ENCODE peak calls at places on chromosome 17, in eight cellular contexts. N, S, A, T, O, U, Y and H are unnamed samples.

GRCh38 chr17:21132428-21132827 is 5.7 kb downstream of the DHRS7B start:
- DNase-seq in T (no peak), U (no peak), O (no peak), Y (no peak), S (no peak), A (no peak), N (no peak), H (no peak)

GRCh38 chr17:28648698-28649097 is 3.7 kb upstream of the BLTP2 start:
- DNase-seq in N (no peak), U (no peak), T (no peak), S (no peak), O (no peak), Y (no peak), A (no peak), H (no peak)

GRCh38 chr17:59623151-59623550 is 3.5 kb downstream of the CLTC start:
- DNase-seq in T (no peak), S (no peak), Y (no peak), A (no peak), U (no peak), O (no peak), N (no peak), H (no peak)

GRCh38 chr17:55492951-55493350 is 18.3 kb downstream of the SMIM36 start:
- DNase-seq in T (no peak), O (no peak), U (no peak), A (no peak), Y (no peak), S (no peak), N (no peak), H (no peak)

GRCh38 chr17:4728124-4728523 is 3.1 kb upstream of the MED11 start:
- DNase-seq in A (no peak), Y (no peak), U (no peak), S (no peak), T (peak; percentile 53), N (no peak), O (peak; percentile 72), H (no peak)

GRCh38 chr17:44473367-44473766 is 29.8 kb downstream of the GPATCH8 start:
- DNase-seq in S (no peak), O (no peak), A (no peak), Y (no peak), T (no peak), N (no peak), U (no peak), H (no peak)

GRCh38 chr17:80833952-80834895 is 157.4 kb upstream of the CHMP6 start:
- DNase-seq in A (no peak), O (no peak), N (peak; percentile 28), S (peak; percentile 14), Y (peak; percentile 52), T (no peak), U (no peak), H (peak; percentile 43)

GRCh38 chr17:48589060-48589830 is 796 bp downstream of the HOXB3 start:
- DNase-seq in U (no peak), O (no peak), N (no peak), A (no peak), Y (no peak), S (no peak), T (no peak), H (no peak)

GRCh38 chr17:68238894-68239293 is 8.9 kb upstream of the AMZ2 start:
- DNase-seq in Y (no peak), U (no peak), A (no peak), S (no peak), T (no peak), N (no peak), O (no peak), H (no peak)

GRCh38 chr17:17846003-17846402 is 9.2 kb upstream of the SREBF1 start:
- DNase-seq in Y (no peak), A (no peak), S (no peak), U (no peak), N (no peak), T (no peak), O (no peak), H (no peak)
- H3K27ac ChIP-seq in Y (no peak overlapping the region), A (no peak overlapping the region), S (no peak overlapping the region), U (no peak overlapping the region), N (peak overlapping the region; percentile 12), T (peak overlapping the region; percentile 4), O (no peak overlapping the region), H (peak overlapping the region; percentile 21)

GRCh38 chr17:31249742-31250141 is 47.3 kb downstream of the OMG start:
- DNase-seq in Y (no peak), A (no peak), S (peak; percentile 14), O (no peak), U (no peak), N (no peak), T (no peak), H (no peak)

GRCh38 chr17:31248986-31249385 is 48.1 kb downstream of the OMG start:
- DNase-seq in Y (no peak), S (peak; percentile 31), A (no peak), N (no peak), T (no peak), O (no peak), U (peak; percentile 70), H (no peak)

GRCh38 chr17:31251618-31252328 is 45.3 kb downstream of the OMG start:
- DNase-seq in N (no peak), T (no peak), O (no peak), S (no peak), A (no peak), U (no peak), Y (no peak), H (no peak)

GRCh38 chr17:31251075-31251474 is 46.0 kb downstream of the OMG start:
- DNase-seq in S (no peak), Y (no peak), U (no peak), N (no peak), O (no peak), T (no peak), A (no peak), H (no peak)

DNA sequence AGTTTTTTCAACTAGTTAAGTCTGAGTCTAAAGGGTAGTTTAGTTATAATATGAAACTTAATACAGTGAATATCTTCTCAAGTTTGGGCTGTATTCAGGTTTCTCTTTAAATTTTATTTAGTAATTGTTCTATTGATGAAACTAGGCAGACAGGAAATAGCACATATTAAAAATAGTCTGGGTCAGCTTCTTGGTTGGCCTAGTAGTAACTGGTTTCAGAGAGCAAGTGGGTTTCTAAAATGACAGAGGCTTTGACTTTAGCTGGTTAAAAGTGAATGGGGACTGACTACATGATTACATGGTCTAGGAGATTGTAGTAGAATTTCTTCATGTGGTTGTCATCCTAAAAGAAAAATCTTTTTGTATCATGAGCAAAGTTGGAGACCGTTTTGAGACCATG is 46.8 kb downstream of the OMG start:
- DNase-seq in Y (no peak), U (no peak), N (no peak), O (no peak), A (no peak), T (no peak), S (no peak), H (no peak)
- H3K27ac ChIP-seq in Y (no peak overlapping the region), U (no peak overlapping the region), N (no peak overlapping the region), O (no peak overlapping the region), A (peak overlapping the region; percentile 37), T (peak overlapping the region; percentile 42), S (peak overlapping the region; percentile 68), H (peak overlapping the region; percentile 42)

GRCh38 chr17:47265983-47266541 is 12.4 kb downstream of the ITGB3 start:
- DNase-seq in U (peak; percentile 88), A (peak; percentile 48), S (peak; percentile 59), O (no peak), Y (no peak), N (no peak), T (peak; percentile 30), H (no peak)

GRCh38 chr17:47267354-47267828 is 13.8 kb downstream of the ITGB3 start:
- DNase-seq in N (no peak), A (no peak), U (peak; percentile 95), O (no peak), Y (no peak), S (peak; percentile 97), T (peak; percentile 20), H (no peak)

GRCh38 chr17:47266782-47267181 is 13.2 kb downstream of the ITGB3 start:
- DNase-seq in T (no peak), O (no peak), Y (no peak), N (no peak), S (peak; percentile 61), A (no peak), U (no peak), H (no peak)

GRCh38 chr17:47262586-47262985 is 9.0 kb downstream of the ITGB3 start:
- DNase-seq in U (no peak), O (no peak), S (no peak), A (no peak), T (no peak), N (no peak), Y (no peak), H (no peak)

DNA sequence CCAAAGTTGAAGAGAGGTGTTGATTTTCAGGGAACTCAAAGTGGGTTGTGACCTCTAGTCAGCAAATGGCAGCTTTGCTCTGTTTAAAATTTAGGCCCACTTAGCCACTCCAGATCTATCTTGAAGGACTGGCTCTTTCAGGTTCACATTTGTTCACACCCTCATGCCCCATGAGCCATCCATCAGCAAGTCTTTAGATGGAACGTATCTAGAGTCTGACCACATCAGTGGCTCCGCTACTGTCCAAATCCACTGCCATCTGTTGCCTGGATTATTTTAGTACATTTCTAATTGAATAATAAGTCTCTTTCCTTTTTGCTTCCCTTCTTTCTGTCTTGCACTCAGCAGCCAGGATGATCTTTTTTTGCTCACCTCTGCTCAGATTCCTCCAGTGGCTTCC is 10.5 kb downstream of the ITGB3 start:
- DNase-seq in U (no peak), S (no peak), T (no peak), Y (no peak), N (no peak), O (no peak), A (no peak), H (no peak)
- H3K27ac ChIP-seq in U (no peak overlapping the region), S (no peak overlapping the region), T (no peak overlapping the region), Y (no peak overlapping the region), N (no peak overlapping the region), O (no peak overlapping the region), A (no peak overlapping the region), H (no peak overlapping the region)

GRCh38 chr17:82787081-82787848 is 35.4 kb downstream of the TBCD start:
- DNase-seq in O (no peak), A (no peak), S (no peak), U (no peak), T (no peak), N (peak; percentile 69), Y (no peak), H (peak; percentile 69)
- H3K27ac ChIP-seq in O (no peak overlapping the region), A (no peak overlapping the region), S (no peak overlapping the region), U (no peak overlapping the region), T (no peak overlapping the region), N (peak overlapping the region; percentile 32), Y (no peak overlapping the region), H (no peak overlapping the region)

GRCh38 chr17:82107341-82107860 is 9.4 kb upstream of the FASN start:
- DNase-seq in U (peak; percentile 25), S (no peak), A (no peak), Y (no peak), N (no peak), T (peak; percentile 59), O (no peak), H (no peak)
- H3K27ac ChIP-seq in U (no peak overlapping the region), S (no peak overlapping the region), A (no peak overlapping the region), Y (peak overlapping the region; percentile 85), N (peak overlapping the region; percentile 97), T (no peak overlapping the region), O (peak overlapping the region; percentile 97), H (peak overlapping the region; percentile 5)